ENCODE peak calls at places on chromosomes 3 and 15, in ten cellular contexts. T is stimulated activated effector memory CD8-positive, alpha-beta T cell treated with anti-CD3 and anti-CD28 coated beads, Interleukin-12 subunit alpha, Interleukin-12 subunit beta, amount 100 ng/mL, for 72 hours; I is hippocampal formation; F is NCI-H2029; K is stimulated activated CD4-positive, alpha-beta T cell treated with anti-CD3 and anti-CD28 coated beads, Interleukin-1b, Interleukin-23, amount 100 ng/mL, for 1 hour; B is iris pigment epithelial cell; V is effector memory CD4-positive, alpha-beta T cell; E is NCI-H1105 treated with DMSO at 0.1 percent for 48 hours; U is ovary; A is activated CD8-positive, alpha-beta memory T cell treated with anti-CD3 and anti-CD28 coated beads, Interleukin-2, amount 50 U/mL, for 4 hours. Y is an unnamed sample.

GRCh38 chr15:80530737-80531365 is 126.7 kb downstream of the ARNT2 start:
- DNase-seq in E (no peak), B (no peak), I (no peak), T (no peak), K (no peak), V (no peak), U (no peak), A (no peak), F (no peak), Y (no peak)

GRCh38 chr3:170296703-170297102 is 60.8 kb upstream of the SKIL start:
- DNase-seq in V (no peak), I (no peak), T (no peak), U (no peak), B (no peak), E (no peak), A (no peak), K (no peak), F (no peak), Y (no peak)

GRCh38 chr3:81663114-81663513 is 98.3 kb downstream of the GBE1 start:
- DNase-seq in E (no peak), V (no peak), I (no peak), K (no peak), T (no peak), F (no peak), B (no peak), A (no peak), U (no peak), Y (no peak)

GRCh38 chr15:91970142-91970541 is 116.6 kb downstream of the SLCO3A1 start:
- DNase-seq in U (peak), E (no peak), K (no peak), I (peak), B (no peak), F (no peak), T (no peak), A (no peak), V (no peak), Y (peak)

GRCh38 chr3:30614943-30615342 is 8.5 kb downstream of the TGFBR2 start:
- DNase-seq in T (no peak), E (no peak), F (no peak), K (no peak), A (no peak), B (peak), V (no peak), U (no peak), I (no peak), Y (no peak)

GRCh38 chr15:86865920-86866319 is 786.2 kb downstream of the AGBL1 start:
- DNase-seq in F (no peak), V (no peak), E (no peak), B (no peak), K (no peak), U (no peak), A (no peak), T (no peak), I (no peak), Y (no peak)

GRCh38 chr3:71010731-71011455 is 572.6 kb downstream of the FOXP1 start:
- DNase-seq in F (no peak), U (no peak), V (no peak), A (peak), E (no peak), I (no peak), T (peak), B (no peak), K (peak), Y (no peak)

GRCh38 chr3:47443611-47443995 is 32.1 kb downstream of the SCAP start:
- DNase-seq in A (no peak), K (no peak), F (no peak), I (no peak), E (no peak), V (no peak), T (no peak), U (no peak), B (no peak), Y (no peak)

GRCh38 chr3:188801393-188801792 is 370.4 kb upstream of the TPRG1 start:
- DNase-seq in A (no peak), B (no peak), F (no peak), I (no peak), U (no peak), V (no peak), K (no peak), T (no peak), E (no peak), Y (no peak)

GRCh38 chr3:141793476-141794260 is 30.5 kb downstream of the GRK7 start:
- DNase-seq in V (no peak), F (no peak), B (no peak), K (no peak), I (no peak), E (no peak), A (no peak), U (no peak), T (no peak), Y (no peak)

GRCh38 chr3:193871093-193871485 is 264.9 kb upstream of the HES1 start:
- DNase-seq in F (no peak), U (no peak), V (no peak), K (no peak), I (no peak), T (no peak), E (no peak), B (no peak), A (no peak), Y (no peak)

GRCh38 chr15:57560976-57561711 is 30.6 kb upstream of the MYZAP start:
- DNase-seq in F (peak), E (peak), K (peak), U (peak), A (peak), V (peak), I (peak), B (peak), T (peak), Y (peak)

GRCh38 chr3:82475306-82475705 is 713.9 kb upstream of the GBE1 start:
- DNase-seq in U (no peak), I (no peak), B (peak), T (no peak), E (no peak), A (no peak), F (no peak), V (no peak), K (no peak), Y (no peak)

GRCh38 chr15:29090617-29091466 is 178.8 kb downstream of the NSMCE3 start:
- DNase-seq in A (peak), I (no peak), T (peak), K (peak), E (peak), V (no peak), B (peak), U (no peak), F (no peak), Y (peak)

GRCh38 chr3:77303943-77304778 is 264.3 kb downstream of the ROBO2 start:
- DNase-seq in A (no peak), K (no peak), F (no peak), B (no peak), U (no peak), V (no peak), E (peak), I (no peak), T (no peak), Y (no peak)

GRCh38 chr15:90610220-90610619 is 80.5 kb downstream of the CRTC3 start:
- DNase-seq in K (no peak), T (no peak), A (no peak), F (no peak), B (peak), V (no peak), I (no peak), E (no peak), U (no peak), Y (no peak)

GRCh38 chr3:101676219-101676764 is 640 bp downstream of the ZBTB11 start:
- DNase-seq in K (peak), E (no peak), F (no peak), V (peak), A (peak), I (no peak), B (peak), U (peak), T (peak), Y (peak)

GRCh38 chr3:65472501-65472900 is 566.2 kb downstream of the MAGI1 start:
- DNase-seq in I (no peak), T (no peak), A (no peak), F (no peak), U (no peak), B (no peak), E (no peak), V (no peak), K (no peak), Y (no peak)

GRCh38 chr3:29334652-29335189 is 53.9 kb downstream of the RBMS3 start:
- DNase-seq in T (no peak), K (no peak), B (no peak), U (no peak), E (no peak), A (no peak), F (no peak), V (no peak), I (no peak), Y (no peak)

GRCh38 chr3:100297784-100298183 is 36.8 kb upstream of the NIT2 start:
- DNase-seq in I (no peak), B (peak), F (no peak), A (no peak), E (no peak), V (no peak), T (no peak), K (no peak), U (no peak), Y (no peak)

GRCh38 chr3:60716573-60716972 is 534.7 kb downstream of the FHIT start:
- DNase-seq in B (no peak), T (no peak), A (no peak), F (no peak), I (no peak), K (no peak), E (no peak), U (no peak), V (no peak), Y (no peak)

GRCh38 chr3:68893600-68894239 is 38.6 kb downstream of the TAFA4 start:
- DNase-seq in F (no peak), T (no peak), V (no peak), U (no peak), B (peak), I (peak), K (no peak), E (peak), A (no peak), Y (peak)

Y was measured in pons.